ENCODE peak calls at places on chromosomes 4 and X, in seven cellular contexts. U, I, E, C, D, B and F are unnamed samples.

GRCh38 chrX:96611619-96612362 is 72.9 kb upstream of the DIAPH2 start:
- DNase-seq in I (peak; percentile 78), E (no peak), D (peak; percentile 14), C (no peak), B (no peak), U (peak; percentile 6), F (no peak)

GRCh38 chr4:179797718-179798117 is 2355.5 kb upstream of the AGA start:
- DNase-seq in E (no peak), C (no peak), I (no peak), B (no peak), D (peak; percentile 2), U (no peak), F (no peak)

GRCh38 chr4:165965503-165965902 is 92.5 kb downstream of the TLL1 start:
- DNase-seq in I (no peak), U (peak; percentile 61), D (no peak), E (no peak), B (no peak), C (no peak), F (no peak)

GRCh38 chr4:94523617-94524016 is 71.9 kb downstream of the PDLIM5 start:
- DNase-seq in B (no peak), E (no peak), C (no peak), I (no peak), D (peak; percentile 55), U (peak; percentile 62), F (no peak)

GRCh38 chr4:83454626-83455025 is 997 bp downstream of the HELQ start:
- DNase-seq in I (peak; percentile 4), C (no peak), B (no peak), D (peak; percentile 32), U (no peak), E (no peak), F (no peak)

GRCh38 chrX:25020391-25021131 is 4.8 kb upstream of the ARX start:
- DNase-seq in C (no peak), B (peak; percentile 94), I (no peak), E (no peak), U (no peak), D (no peak), F (peak; percentile 70)

GRCh38 chr4:3217771-3218170 is 31.2 kb upstream of the MSANTD1 start:
- DNase-seq in U (no peak), B (no peak), D (no peak), E (peak; percentile 44), I (no peak), C (no peak), F (no peak)

GRCh38 chr4:174317531-174317930 is 33.8 kb downstream of the CEP44 start:
- DNase-seq in I (no peak), C (no peak), E (no peak), U (peak; percentile 43), D (no peak), B (no peak), F (no peak)

GRCh38 chr4:22512306-22512705 is 3.6 kb downstream of the ADGRA3 start:
- DNase-seq in C (no peak), U (no peak), E (no peak), B (no peak), I (no peak), D (no peak), F (no peak)

GRCh38 chrX:84133023-84133422 is 55.0 kb downstream of the RPS6KA6 start:
- DNase-seq in U (no peak), I (peak; percentile 10), E (no peak), B (no peak), C (no peak), D (no peak), F (no peak)

GRCh38 chr4:67549123-67549522 is 3.8 kb upstream of the CENPC start:
- DNase-seq in E (no peak), I (no peak), D (no peak), C (no peak), B (no peak), U (peak; percentile 71), F (no peak)

GRCh38 chr4:137678796-137679195 is 146.5 kb upstream of the PCDH18 start:
- DNase-seq in E (no peak), U (peak; percentile 43), I (peak; percentile 71), C (no peak), D (peak; percentile 64), B (no peak), F (no peak)

GRCh38 chr4:137203601-137204000 is 328.7 kb downstream of the PCDH18 start:
- DNase-seq in C (no peak), I (peak; percentile 84), D (peak; percentile 87), U (no peak), E (no peak), B (no peak), F (no peak)

GRCh38 chr4:40055873-40056721 is 553 bp upstream of the N4BP2 start:
- DNase-seq in D (peak; percentile 93), I (peak; percentile 90), E (peak; percentile 84), U (peak; percentile 7), C (peak; percentile 60), B (peak; percentile 87), F (peak; percentile 63)

GRCh38 chrX:65674351-65674893 is 7.0 kb downstream of the MSN start:
- DNase-seq in E (no peak), C (no peak), B (no peak), U (no peak), D (no peak), I (no peak), F (no peak)

GRCh38 chrX:109687903-109688302 is 45.2 kb downstream of the ACSL4 start:
- DNase-seq in D (no peak), U (no peak), C (no peak), B (no peak), I (no peak), E (no peak), F (no peak)

GRCh38 chrX:154398668-154399526 is 720 bp downstream of the RPL10 start:
- DNase-seq in U (no peak), E (peak; percentile 95), C (peak; percentile 86), B (peak; percentile 85), I (peak; percentile 81), D (peak; percentile 87), F (peak; percentile 74)

GRCh38 chrX:64975491-64975890 is 759 bp downstream of the ZC4H2 start:
- DNase-seq in D (peak; percentile 15), C (peak; percentile 19), B (peak; percentile 72), I (no peak), U (peak; percentile 9), E (peak; percentile 64), F (peak; percentile 29)

GRCh38 chr4:106982711-106983211 is 53.4 kb downstream of the DKK2 start:
- DNase-seq in U (no peak), B (no peak), D (no peak), I (no peak), E (no peak), C (no peak), F (no peak)
- TF ChIP-seq CTCF in U (no peak), B (no peak), D (no peak), I (no peak), E (no peak), C (no peak), F (no peak)

GRCh38 chr4:90293320-90293719 is 166.1 kb downstream of the CCSER1 start:
- DNase-seq in B (no peak), U (peak; percentile 8), E (no peak), I (peak; percentile 4), C (no peak), D (peak; percentile 20), F (no peak)
- TF ChIP-seq CTCF in B (peak; percentile 86), U (no peak), E (peak; percentile 29), I (peak; percentile 44), C (no peak), D (peak; percentile 45), F (peak; percentile 94)

GRCh38 chrX:11562570-11562969 is 103.2 kb downstream of the ARHGAP6 start:
- DNase-seq in C (no peak), I (no peak), E (no peak), U (no peak), B (no peak), D (no peak), F (no peak)

GRCh38 chrX:11553594-11553993 is 112.1 kb downstream of the ARHGAP6 start:
- DNase-seq in D (no peak), I (no peak), C (no peak), B (no peak), E (no peak), U (no peak), F (no peak)

GRCh38 chrX:11557120-11557519 is 108.6 kb downstream of the ARHGAP6 start:
- DNase-seq in B (no peak), U (peak; percentile 80), D (peak; percentile 53), C (no peak), I (peak; percentile 60), E (no peak), F (no peak)

GRCh38 chrX:11555759-11556158 is 110.0 kb downstream of the ARHGAP6 start:
- DNase-seq in C (no peak), I (peak; percentile 27), E (no peak), D (no peak), B (no peak), U (peak; percentile 34), F (no peak)

DNA sequence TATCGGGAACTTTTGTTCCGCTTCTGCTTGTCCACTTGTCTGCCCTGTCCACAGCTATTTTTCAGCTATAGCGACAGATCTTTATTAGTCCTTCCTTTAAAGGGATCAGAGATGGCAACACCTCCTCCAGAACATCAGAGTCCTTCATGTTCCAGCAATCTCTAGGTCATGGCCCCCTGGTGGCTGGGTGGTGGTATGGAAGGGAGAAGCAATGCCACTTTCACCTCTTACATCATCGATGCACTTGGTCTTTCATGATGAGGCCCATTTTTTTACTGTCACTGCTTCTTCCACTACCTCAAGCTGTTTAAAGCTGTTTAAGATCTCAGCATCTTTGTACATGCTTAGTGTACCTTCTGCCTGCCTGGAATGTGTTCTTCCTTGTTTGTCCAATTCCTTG is 106.7 kb downstream of the ARHGAP6 start:
- DNase-seq in D (no peak), B (peak; percentile 69), C (no peak), I (no peak), U (no peak), E (no peak), F (no peak)
- TF ChIP-seq CTCF in D (peak; percentile 34), B (peak; percentile 71), C (no peak), I (no peak), U (peak; percentile 31), E (no peak), F (peak; percentile 49)

GRCh38 chr4:177371452-177371851 is 61.8 kb downstream of the NEIL3 start:
- DNase-seq in I (no peak), D (no peak), E (no peak), U (no peak), B (no peak), C (no peak), F (no peak)

GRCh38 chr4:177369372-177369771 is 59.7 kb downstream of the NEIL3 start:
- DNase-seq in B (no peak), D (peak; percentile 66), I (peak; percentile 36), E (no peak), U (no peak), C (no peak), F (no peak)

GRCh38 chr4:177367336-177367735 is 57.7 kb downstream of the NEIL3 start:
- DNase-seq in I (peak; percentile 38), C (no peak), E (no peak), B (peak; percentile 67), U (peak; percentile 27), D (no peak), F (no peak)
- TF ChIP-seq CTCF in I (peak; percentile 35), C (no peak), E (no peak), B (peak; percentile 76), U (peak; percentile 47), D (peak; percentile 33), F (peak; percentile 33)

GRCh38 chr4:15695240-15695699 is 7.6 kb upstream of the BST1 start:
- DNase-seq in C (no peak), E (no peak), U (peak; percentile 98), I (peak; percentile 99), D (peak; percentile 98), B (peak; percentile 86), F (no peak)
- TF ChIP-seq CTCF in C (no peak), E (no peak), U (peak; percentile 2), I (peak; percentile 22), D (no peak), B (no peak), F (no peak)